ENCODE peak calls at places on chromosomes 16 and 17, in eight cellular contexts. M is HCEC 1CT; E is activated T-cell treated with anti-CD3 and anti-CD28 coated beads for 1 hour; F is GM12878; A is kidney tubule cell; S is activated effector memory CD4-positive, alpha-beta T cell treated with Interleukin-2 at 50 U/mL for 16 hours; V is posterior vena cava; D is substantia nigra. H is an unnamed sample.
A peak's percentile ranks its signal among the peaks of the same experiment; 100 is the strongest.

GRCh38 chr16:71927383-71927782 is 32.1 kb downstream of the IST1 start:
- DNase-seq in M (peak; percentile 91), E (no peak), F (no peak), A (peak; percentile 94), S (no peak), V (no peak), D (no peak), H (peak; percentile 40)

GRCh38 chr17:29753845-29754439 is 131.2 kb upstream of the CORO6 start:
- DNase-seq in M (no peak), E (no peak), F (peak; percentile 61), A (no peak), S (no peak), V (no peak), D (no peak), H (no peak)

GRCh38 chr17:81412490-81413093 is 17.3 kb downstream of the BAHCC1 start:
- DNase-seq in M (no peak), E (peak; percentile 41), F (no peak), A (no peak), S (peak; percentile 46), V (no peak), D (no peak), H (no peak)

GRCh38 chr17:48600244-48601098 is 4.3 kb downstream of the HOXB6 start:
- DNase-seq in M (no peak), E (no peak), F (no peak), A (peak; percentile 65), S (no peak), V (no peak), D (no peak), H (no peak)

GRCh38 chr16:68005786-68006286 is 6.6 kb upstream of the DPEP2 start:
- DNase-seq in M (no peak), E (peak; percentile 33), F (no peak), A (no peak), S (peak; percentile 54), V (peak; percentile 83), D (no peak), H (peak; percentile 32)

GRCh38 chr17:57329380-57330214 is 73.3 kb downstream of the MSI2 start:
- DNase-seq in M (no peak), E (no peak), F (no peak), A (no peak), S (no peak), V (no peak), D (no peak), H (no peak)

GRCh38 chr16:71618429-71618828 is 7.6 kb upstream of the MARVELD3 start:
- DNase-seq in M (no peak), E (no peak), F (no peak), A (no peak), S (no peak), V (no peak), D (no peak), H (no peak)

GRCh38 chr17:57097832-57098421 is 12.9 kb downstream of the AKAP1 start:
- DNase-seq in M (peak; percentile 45), E (no peak), F (no peak), A (peak; percentile 55), S (no peak), V (no peak), D (no peak), H (no peak)

GRCh38 chr17:79842656-79843474 is 3.6 kb upstream of the CBX4 start:
- DNase-seq in M (no peak), E (no peak), F (no peak), A (no peak), S (no peak), V (no peak), D (no peak), H (no peak)

GRCh38 chr17:51948128-51948527 is 210.4 kb downstream of the CA10 start:
- DNase-seq in M (no peak), E (no peak), F (no peak), A (peak; percentile 92), S (no peak), V (no peak), D (no peak), H (no peak)

GRCh38 chr16:89110641-89111040 is 17.0 kb downstream of the ACSF3 start:
- DNase-seq in M (no peak), E (no peak), F (no peak), A (no peak), S (no peak), V (peak; percentile 35), D (no peak), H (no peak)

GRCh38 chr16:21263640-21264211 is 14.4 kb downstream of the CRYM start:
- DNase-seq in M (peak; percentile 21), E (no peak), F (peak; percentile 48), A (peak; percentile 83), S (no peak), V (no peak), D (no peak), H (no peak)

GRCh38 chr16:46607529-46607928 is 13.7 kb downstream of the SHCBP1 start:
- DNase-seq in M (peak; percentile 52), E (no peak), F (no peak), A (peak; percentile 58), S (no peak), V (no peak), D (no peak), H (no peak)

GRCh38 chr16:85350973-85351372 is 238.7 kb upstream of the CIBAR2 start:
- DNase-seq in M (peak; percentile 90), E (no peak), F (no peak), A (peak; percentile 96), S (no peak), V (no peak), D (no peak), H (peak; percentile 64)

GRCh38 chr17:2197271-2197670 is 106.3 kb downstream of the SMG6 start:
- DNase-seq in M (no peak), E (no peak), F (no peak), A (no peak), S (no peak), V (no peak), D (no peak), H (no peak)

GRCh38 chr17:76540381-76541300 is 797 bp downstream of the PRCD start:
- DNase-seq in M (peak; percentile 96), E (no peak), F (no peak), A (peak; percentile 96), S (no peak), V (peak; percentile 96), D (peak; percentile 61), H (peak; percentile 91)

GRCh38 chr16:8848939-8849391 is 19.8 kb downstream of the CARHSP1 start:
- DNase-seq in M (peak; percentile 80), E (no peak), F (no peak), A (peak; percentile 72), S (no peak), V (peak; percentile 66), D (no peak), H (no peak)